ENCODE peak calls at places on chromosomes 3 and 15, in five cellular contexts. One of them, this sample, is unnamed.

GRCh38 chr15:59168536-59168935 is 38.1 kb upstream of the LDHAL6B start:
- DNase-seq in A549: no peak
- DNase-seq in H1: no peak
- DNase-seq in HCT116: no peak
- DNase-seq in HepG2: peak
- DNase-seq in this sample: peak

GRCh38 chr3:117722856-117723255 is 1013.3 kb downstream of the TUSC7 start:
- DNase-seq in A549: no peak
- DNase-seq in H1: no peak
- DNase-seq in HCT116: no peak
- DNase-seq in HepG2: no peak
- DNase-seq in this sample: no peak

GRCh38 chr3:74129056-74129455 is 485.4 kb downstream of the CNTN3 start:
- DNase-seq in A549: no peak
- DNase-seq in H1: no peak
- DNase-seq in HCT116: no peak
- DNase-seq in HepG2: no peak
- DNase-seq in this sample: no peak

GRCh38 chr3:12516873-12517272 is 28.4 kb downstream of the MKRN2OS start:
- DNase-seq in A549: no peak
- DNase-seq in H1: no peak
- DNase-seq in HCT116: no peak
- DNase-seq in HepG2: no peak
- DNase-seq in this sample: no peak

GRCh38 chr3:127682576-127682975 is 9.8 kb downstream of the ABTB1 start:
- DNase-seq in A549: no peak
- DNase-seq in H1: peak
- DNase-seq in HCT116: no peak
- DNase-seq in HepG2: no peak
- DNase-seq in this sample: no peak

GRCh38 chr3:30654269-30654668 is 47.9 kb downstream of the TGFBR2 start:
- DNase-seq in A549: no peak
- DNase-seq in H1: no peak
- DNase-seq in HCT116: no peak
- DNase-seq in HepG2: no peak
- DNase-seq in this sample: no peak

GRCh38 chr15:96344706-96345559 is 14.4 kb downstream of the NR2F2 start:
- DNase-seq in A549: no peak
- DNase-seq in H1: peak
- DNase-seq in HCT116: no peak
- DNase-seq in HepG2: no peak
- DNase-seq in this sample: no peak

GRCh38 chr3:105140899-105141367 is 225.8 kb upstream of the ALCAM start:
- DNase-seq in A549: no peak
- DNase-seq in H1: no peak
- DNase-seq in HCT116: no peak
- DNase-seq in HepG2: no peak
- DNase-seq in this sample: peak

GRCh38 chr3:67977762-67978161 is 323.4 kb upstream of the SUCLG2 start:
- DNase-seq in A549: no peak
- DNase-seq in H1: no peak
- DNase-seq in HCT116: no peak
- DNase-seq in HepG2: no peak
- DNase-seq in this sample: no peak

GRCh38 chr15:31584195-31584594 is 257.6 kb downstream of the KLF13 start:
- DNase-seq in A549: no peak
- DNase-seq in H1: no peak
- DNase-seq in HCT116: no peak
- DNase-seq in HepG2: no peak
- DNase-seq in this sample: no peak

GRCh38 chr15:31585231-31585630 is 258.6 kb downstream of the KLF13 start:
- DNase-seq in A549: no peak
- DNase-seq in H1: no peak
- DNase-seq in HCT116: no peak
- DNase-seq in HepG2: no peak
- DNase-seq in this sample: no peak

GRCh38 chr15:31590609-31591008 is 264.0 kb downstream of the KLF13 start:
- DNase-seq in A549: no peak
- DNase-seq in H1: no peak
- DNase-seq in HCT116: no peak
- DNase-seq in HepG2: no peak
- DNase-seq in this sample: peak

GRCh38 chr15:31587583-31587982 is 260.9 kb downstream of the KLF13 start:
- DNase-seq in A549: no peak
- DNase-seq in H1: no peak
- DNase-seq in HCT116: no peak
- DNase-seq in HepG2: no peak
- DNase-seq in this sample: no peak

DNA sequence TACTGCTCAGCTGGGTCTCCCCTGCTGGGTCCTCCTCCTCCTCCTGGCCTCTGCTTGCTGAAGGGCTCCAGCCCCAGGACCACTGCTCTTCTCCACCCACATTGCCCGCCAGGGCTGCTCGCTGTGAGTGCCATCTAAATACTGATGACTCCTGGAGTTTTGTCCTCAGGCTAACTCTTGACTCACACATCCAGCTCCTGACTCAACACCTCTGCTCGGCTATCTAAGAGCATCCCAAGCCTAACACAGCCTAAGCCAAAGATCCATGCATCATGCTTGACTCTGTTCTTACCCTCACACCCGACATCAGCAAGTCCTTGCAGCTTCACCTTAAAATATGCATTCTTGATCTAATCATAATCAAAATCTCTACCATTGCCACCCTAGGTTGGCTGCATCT is 260.2 kb downstream of the KLF13 start:
- DNase-seq in A549: no peak
- DNase-seq in H1: no peak
- DNase-seq in HCT116: no peak
- DNase-seq in HepG2: no peak
- DNase-seq in this sample: peak
- TF ChIP-seq RAD21 in A549: no peak
- TF ChIP-seq RAD21 in H1: no peak
- TF ChIP-seq RAD21 in HCT116: no peak
- TF ChIP-seq RAD21 in HepG2: no peak
- TF ChIP-seq RAD21 in this sample: no peak

GRCh38 chr3:53881691-53882593 is at the start of gene ACTR8:
- DNase-seq in A549: peak
- DNase-seq in H1: peak
- DNase-seq in HCT116: peak
- DNase-seq in HepG2: peak
- DNase-seq in this sample: peak
- TF ChIP-seq CTCF in A549: no peak
- TF ChIP-seq CTCF in H1: no peak
- TF ChIP-seq CTCF in HCT116: no peak
- TF ChIP-seq CTCF in HepG2: peak
- TF ChIP-seq CTCF in this sample: peak

DNA sequence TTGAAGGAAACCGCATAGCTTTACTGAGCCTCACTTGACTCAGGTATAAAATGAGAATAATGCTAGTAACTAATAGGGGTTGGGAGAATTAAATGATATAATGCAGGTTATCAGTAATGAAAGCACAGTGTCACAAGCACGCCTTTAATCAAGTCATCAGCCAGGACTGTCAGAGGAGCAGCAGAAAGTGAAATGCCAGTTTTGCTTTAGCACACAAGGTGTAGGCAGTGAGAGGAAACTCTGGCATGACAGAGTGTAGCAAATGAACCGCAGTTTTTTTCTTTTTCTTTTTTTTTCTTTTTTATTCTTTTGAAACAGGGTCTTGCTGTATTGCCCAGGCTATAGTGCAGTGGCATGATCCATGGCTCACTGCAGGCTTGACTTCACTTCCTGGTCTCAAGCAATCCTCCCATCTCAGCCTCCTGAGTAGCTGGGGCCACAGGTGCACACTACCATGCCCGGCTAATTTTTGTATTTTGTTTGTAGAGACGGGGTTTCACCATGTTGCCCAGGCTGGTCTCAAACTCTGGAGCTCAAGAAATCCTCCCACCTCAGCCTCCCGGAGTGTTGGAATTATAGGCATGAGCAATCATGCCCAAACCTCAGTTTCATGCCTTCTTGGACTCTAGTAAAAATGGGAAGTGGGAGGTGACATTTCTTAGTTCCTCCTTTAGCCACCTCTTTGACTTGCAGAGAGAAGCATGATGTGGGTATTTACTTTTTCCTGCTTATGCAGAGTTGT is 9.7 kb upstream of the SCAANT1 start:
- DNase-seq in A549: no peak
- DNase-seq in H1: no peak
- DNase-seq in HCT116: no peak
- DNase-seq in HepG2: no peak
- DNase-seq in this sample: no peak
- TF ChIP-seq RAD21 in A549: no peak
- TF ChIP-seq RAD21 in H1: no peak
- TF ChIP-seq RAD21 in HCT116: no peak
- TF ChIP-seq RAD21 in HepG2: no peak
- TF ChIP-seq RAD21 in this sample: no peak

GRCh38 chr15:65777053-65777452 is 15.0 kb downstream of the DENND4A start:
- DNase-seq in A549: no peak
- DNase-seq in H1: no peak
- DNase-seq in HCT116: no peak
- DNase-seq in HepG2: no peak
- DNase-seq in this sample: no peak
- TF ChIP-seq CTCF in A549: no peak
- TF ChIP-seq CTCF in H1: no peak
- TF ChIP-seq CTCF in HCT116: no peak
- TF ChIP-seq CTCF in HepG2: no peak
- TF ChIP-seq CTCF in this sample: no peak

DNA sequence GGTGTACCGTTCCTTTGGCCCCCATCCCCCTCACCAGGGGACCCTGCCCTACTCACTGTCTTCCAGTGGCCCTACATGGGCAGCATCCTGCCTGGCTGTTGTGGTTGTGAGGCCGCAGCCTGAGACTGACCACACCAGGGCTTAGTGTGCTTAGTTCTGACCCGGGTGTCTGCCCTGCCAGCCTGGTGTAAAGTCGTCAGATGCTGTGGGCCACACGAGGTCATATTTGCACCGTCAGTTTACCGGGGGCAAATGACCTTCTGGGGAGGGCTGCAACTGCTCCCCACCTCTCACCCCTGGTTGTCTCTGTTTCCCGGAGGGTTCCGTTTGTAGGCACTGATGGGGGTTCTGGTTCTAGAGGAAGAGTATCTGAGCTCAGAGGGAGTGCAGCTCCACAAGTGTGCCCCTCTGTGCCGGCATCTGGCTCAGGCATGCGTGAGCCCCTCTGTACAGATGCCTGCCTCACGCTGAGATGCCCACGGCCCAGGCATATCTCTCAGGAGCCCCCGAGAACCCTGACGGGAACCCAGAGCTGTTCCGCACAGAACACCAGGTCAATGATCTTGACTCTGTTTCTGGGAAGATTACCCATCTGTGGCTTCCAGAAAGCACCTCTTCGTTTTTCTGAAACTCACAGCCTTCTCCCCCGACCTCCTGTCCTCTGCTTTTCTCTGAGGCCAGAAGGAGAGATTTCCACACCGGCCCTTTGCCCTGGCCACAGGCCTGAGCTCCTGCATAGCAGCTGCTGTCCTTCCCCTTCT is 19.2 kb downstream of the KLF13 start:
- DNase-seq in A549: no peak
- DNase-seq in H1: no peak
- DNase-seq in HCT116: no peak
- DNase-seq in HepG2: no peak
- DNase-seq in this sample: no peak
- TF ChIP-seq RAD21 in A549: no peak
- TF ChIP-seq RAD21 in H1: no peak
- TF ChIP-seq RAD21 in HCT116: no peak
- TF ChIP-seq RAD21 in HepG2: no peak
- TF ChIP-seq RAD21 in this sample: no peak

GRCh38 chr15:26974120-26974780 is 3.3 kb downstream of the GABRG3 start:
- DNase-seq in A549: peak
- DNase-seq in H1: peak
- DNase-seq in HCT116: no peak
- DNase-seq in HepG2: peak
- DNase-seq in this sample: peak
- TF ChIP-seq CTCF in A549: peak
- TF ChIP-seq CTCF in H1: peak
- TF ChIP-seq CTCF in HCT116: peak
- TF ChIP-seq CTCF in HepG2: peak
- TF ChIP-seq CTCF in this sample: peak

GRCh38 chr3:131053021-131053420 is 26.3 kb downstream of the NEK11 start:
- DNase-seq in A549: no peak
- DNase-seq in H1: no peak
- DNase-seq in HCT116: no peak
- DNase-seq in HepG2: no peak
- DNase-seq in this sample: peak
- TF ChIP-seq RAD21 in A549: peak
- TF ChIP-seq RAD21 in H1: no peak
- TF ChIP-seq RAD21 in HCT116: peak
- TF ChIP-seq RAD21 in HepG2: no peak
- TF ChIP-seq RAD21 in this sample: peak

GRCh38 chr3:56802411-56802745 is 629 bp upstream of the ARHGEF3 start:
- DNase-seq in A549: no peak
- DNase-seq in H1: no peak
- DNase-seq in HCT116: no peak
- DNase-seq in HepG2: no peak
- DNase-seq in this sample: no peak
- TF ChIP-seq CTCF in A549: no peak
- TF ChIP-seq CTCF in H1: no peak
- TF ChIP-seq CTCF in HCT116: no peak
- TF ChIP-seq CTCF in HepG2: no peak
- TF ChIP-seq CTCF in this sample: no peak

GRCh38 chr3:64612916-64613526 is 74.8 kb downstream of the ADAMTS9 start:
- DNase-seq in A549: no peak
- DNase-seq in H1: no peak
- DNase-seq in HCT116: no peak
- DNase-seq in HepG2: no peak
- DNase-seq in this sample: no peak

GRCh38 chr3:64616953-64617352 is 70.8 kb downstream of the ADAMTS9 start:
- DNase-seq in A549: no peak
- DNase-seq in H1: no peak
- DNase-seq in HCT116: no peak
- DNase-seq in HepG2: no peak
- DNase-seq in this sample: no peak

GRCh38 chr3:64617610-64618009 is 70.2 kb downstream of the ADAMTS9 start:
- DNase-seq in A549: no peak
- DNase-seq in H1: no peak
- DNase-seq in HCT116: no peak
- DNase-seq in HepG2: no peak
- DNase-seq in this sample: no peak

GRCh38 chr3:64612082-64612860 is 75.5 kb downstream of the ADAMTS9 start:
- DNase-seq in A549: no peak
- DNase-seq in H1: no peak
- DNase-seq in HCT116: no peak
- DNase-seq in HepG2: no peak
- DNase-seq in this sample: peak
- TF ChIP-seq RAD21 in A549: no peak
- TF ChIP-seq RAD21 in H1: no peak
- TF ChIP-seq RAD21 in HCT116: no peak
- TF ChIP-seq RAD21 in HepG2: no peak
- TF ChIP-seq RAD21 in this sample: no peak

This sample was measured in IMR-90.